ENCODE peak calls at places on chromosome 6, in nine cellular contexts. W, P, V, B, K, Y, N, C and J are unnamed samples.

GRCh38 chr6:44116643-44117382 is 10.4 kb downstream of the MRPL14 start:
- DNase-seq in V (peak), B (no peak), C (peak), K (no peak), N (no peak), P (no peak), Y (no peak), W (no peak), J (no peak)

GRCh38 chr6:115969930-115970273 is 90.8 kb downstream of the FRK start:
- DNase-seq in W (no peak), Y (no peak), V (no peak), B (no peak), C (no peak), K (no peak), P (no peak), N (no peak), J (no peak)

GRCh38 chr6:17233531-17233930 is 47.6 kb upstream of the RBM24 start:
- DNase-seq in N (no peak), B (no peak), P (no peak), C (no peak), W (no peak), K (no peak), V (peak), Y (no peak), J (no peak)

GRCh38 chr6:706161-706560 is 13.2 kb upstream of the EXOC2 start:
- DNase-seq in N (no peak), B (no peak), Y (no peak), P (no peak), C (peak), K (no peak), V (no peak), W (no peak), J (no peak)

GRCh38 chr6:113595921-113596376 is 261.2 kb upstream of the MARCKS start:
- DNase-seq in B (no peak), K (no peak), C (no peak), W (no peak), N (no peak), P (no peak), Y (no peak), V (no peak), J (no peak)

GRCh38 chr6:114140416-114140815 is 169.5 kb upstream of the HDAC2 start:
- DNase-seq in K (no peak), Y (no peak), B (no peak), W (no peak), N (no peak), P (no peak), C (no peak), V (no peak), J (no peak)

GRCh38 chr6:150685860-150686259 is 86.2 kb downstream of the PLEKHG1 start:
- DNase-seq in V (peak), K (peak), Y (peak), C (peak), P (no peak), B (peak), W (peak), N (no peak), J (no peak)

GRCh38 chr6:21037453-21037852 is 503.2 kb downstream of the CDKAL1 start:
- DNase-seq in W (no peak), V (no peak), C (no peak), K (no peak), N (no peak), P (no peak), Y (peak), B (no peak), J (no peak)

GRCh38 chr6:47106721-47107197 is 64.6 kb upstream of the ADGRF1 start:
- DNase-seq in Y (no peak), V (no peak), N (no peak), B (no peak), W (no peak), C (peak), P (no peak), K (no peak), J (no peak)

GRCh38 chr6:164315376-164315775 is 900.9 kb downstream of the QKI start:
- DNase-seq in V (no peak), Y (no peak), P (no peak), C (no peak), B (no peak), W (no peak), K (no peak), N (no peak), J (no peak)

GRCh38 chr6:16947461-16948159 is 154.2 kb upstream of the STMND1 start:
- DNase-seq in Y (no peak), V (no peak), K (no peak), C (peak), B (no peak), W (no peak), N (no peak), P (no peak), J (no peak)

GRCh38 chr6:131654326-131654725 is 17.2 kb downstream of the ENPP3 start:
- DNase-seq in C (no peak), W (no peak), K (no peak), N (no peak), B (no peak), V (no peak), P (no peak), Y (no peak), J (no peak)

GRCh38 chr6:143183735-143184134 is 123.0 kb downstream of the AIG1 start:
- DNase-seq in N (no peak), C (no peak), B (no peak), Y (no peak), W (no peak), V (no peak), P (no peak), K (no peak), J (no peak)

GRCh38 chr6:85551264-85551663 is 42.4 kb downstream of the SNX14 start:
- DNase-seq in B (no peak), K (no peak), V (no peak), W (no peak), N (no peak), Y (peak), C (no peak), P (no peak), J (no peak)

GRCh38 chr6:154721460-154721859 is 11.8 kb upstream of the SCAF8 start:
- DNase-seq in C (peak), Y (peak), P (no peak), K (no peak), W (no peak), V (no peak), B (no peak), N (no peak), J (no peak)

GRCh38 chr6:33211136-33211535 is 2.8 kb downstream of the RING1 start:
- DNase-seq in Y (no peak), V (no peak), P (no peak), K (no peak), C (no peak), N (no peak), W (no peak), B (no peak), J (no peak)